ENCODE peak calls at places on chromosomes 2 and 18, in seven cellular contexts. One of them, this sample, is unnamed.

GRCh38 chr2:98761267-98761781 is 30.4 kb upstream of the MGAT4A start:
- DNase-seq in ELR: no peak
- DNase-seq in NCI-H748 treated with DMSO at 0.1 percent for 48 hours: no peak
- DNase-seq in T-cell: peak; percentile 56
- DNase-seq in NCI-H2171 treated with DMSO at 0.1 percent for 48 hours: no peak
- DNase-seq in GM20000: no peak
- DNase-seq in skeletal muscle cell: no peak
- DNase-seq in this sample: peak; percentile 23

GRCh38 chr18:37554399-37554787 is 11.2 kb downstream of the CELF4 start:
- DNase-seq in GM20000: no peak
- DNase-seq in NCI-H748 treated with DMSO at 0.1 percent for 48 hours: no peak
- DNase-seq in T-cell: no peak
- DNase-seq in ELR: no peak
- DNase-seq in NCI-H2171 treated with DMSO at 0.1 percent for 48 hours: no peak
- DNase-seq in skeletal muscle cell: no peak
- DNase-seq in this sample: no peak

GRCh38 chr18:77004555-77005380 is 127.8 kb downstream of the MBP start:
- DNase-seq in GM20000: no peak
- DNase-seq in NCI-H2171 treated with DMSO at 0.1 percent for 48 hours: no peak
- DNase-seq in T-cell: no peak
- DNase-seq in skeletal muscle cell: no peak
- DNase-seq in ELR: no peak
- DNase-seq in NCI-H748 treated with DMSO at 0.1 percent for 48 hours: no peak
- DNase-seq in this sample: no peak

GRCh38 chr2:16327311-16327710 is 338.3 kb downstream of the CYRIA start:
- DNase-seq in skeletal muscle cell: no peak
- DNase-seq in T-cell: no peak
- DNase-seq in NCI-H748 treated with DMSO at 0.1 percent for 48 hours: no peak
- DNase-seq in NCI-H2171 treated with DMSO at 0.1 percent for 48 hours: no peak
- DNase-seq in GM20000: no peak
- DNase-seq in ELR: no peak
- DNase-seq in this sample: no peak

GRCh38 chr2:66696374-66696773 is 261.4 kb downstream of the MEIS1 start:
- DNase-seq in GM20000: no peak
- DNase-seq in skeletal muscle cell: no peak
- DNase-seq in NCI-H2171 treated with DMSO at 0.1 percent for 48 hours: no peak
- DNase-seq in T-cell: no peak
- DNase-seq in ELR: no peak
- DNase-seq in NCI-H748 treated with DMSO at 0.1 percent for 48 hours: peak; percentile 38
- DNase-seq in this sample: no peak

GRCh38 chr2:230181245-230181644 is 38.5 kb downstream of the SP110 start:
- DNase-seq in NCI-H2171 treated with DMSO at 0.1 percent for 48 hours: no peak
- DNase-seq in skeletal muscle cell: no peak
- DNase-seq in GM20000: no peak
- DNase-seq in NCI-H748 treated with DMSO at 0.1 percent for 48 hours: no peak
- DNase-seq in T-cell: no peak
- DNase-seq in ELR: no peak
- DNase-seq in this sample: no peak

GRCh38 chr2:27249891-27250651 is 12.8 kb downstream of the SLC30A3 start:
- DNase-seq in NCI-H2171 treated with DMSO at 0.1 percent for 48 hours: no peak
- DNase-seq in NCI-H748 treated with DMSO at 0.1 percent for 48 hours: no peak
- DNase-seq in skeletal muscle cell: no peak
- DNase-seq in ELR: peak; percentile 43
- DNase-seq in T-cell: peak; percentile 45
- DNase-seq in GM20000: peak; percentile 83
- DNase-seq in this sample: no peak

GRCh38 chr18:62741584-62741983 is 26.2 kb downstream of the PHLPP1 start:
- DNase-seq in NCI-H2171 treated with DMSO at 0.1 percent for 48 hours: no peak
- DNase-seq in skeletal muscle cell: no peak
- DNase-seq in NCI-H748 treated with DMSO at 0.1 percent for 48 hours: no peak
- DNase-seq in ELR: no peak
- DNase-seq in GM20000: no peak
- DNase-seq in T-cell: no peak
- DNase-seq in this sample: no peak

GRCh38 chr2:37355735-37356134 is 11.3 kb downstream of the QPCT start:
- DNase-seq in NCI-H748 treated with DMSO at 0.1 percent for 48 hours: no peak
- DNase-seq in skeletal muscle cell: no peak
- DNase-seq in NCI-H2171 treated with DMSO at 0.1 percent for 48 hours: peak; percentile 49
- DNase-seq in GM20000: no peak
- DNase-seq in T-cell: no peak
- DNase-seq in ELR: no peak
- DNase-seq in this sample: no peak

This sample was measured in retinal pigment epithelial cell.